ENCODE peak calls at places on chromosomes 16 and 17, in six cellular contexts. N is fibroblast of mammary gland, S is keratinocyte, G is heart right ventricle, J is suprapubic skin, A is choroid plexus epithelial cell. E is an unnamed sample.

GRCh38 chr17:80832266-80832676 is 159.4 kb upstream of the CHMP6 start:
- DNase-seq in S (no peak), N (peak), J (no peak), G (peak), A (peak), E (peak)

GRCh38 chr17:27586203-27586701 is 44.7 kb upstream of the LGALS9 start:
- DNase-seq in G (no peak), N (peak), S (no peak), J (no peak), A (peak), E (no peak)

GRCh38 chr16:50371936-50372595 is 3.3 kb upstream of the BRD7 start:
- DNase-seq in N (no peak), G (no peak), J (no peak), A (peak), S (no peak), E (no peak)

GRCh38 chr16:66612422-66612821 is 7.9 kb downstream of the CMTM3 start:
- DNase-seq in J (no peak), G (no peak), S (no peak), A (no peak), N (no peak), E (no peak)

GRCh38 chr17:6019959-6020358 is 50.2 kb upstream of the WSCD1 start:
- DNase-seq in S (no peak), N (peak), A (no peak), J (no peak), G (no peak), E (no peak)

GRCh38 chr17:41894791-41895331 is 23.9 kb downstream of the ACLY start:
- DNase-seq in G (no peak), S (no peak), A (peak), N (peak), J (no peak), E (peak)

GRCh38 chr16:64470916-64471315 is 650.9 kb downstream of the CDH11 start:
- DNase-seq in A (peak), N (no peak), S (no peak), G (no peak), J (no peak), E (no peak)

GRCh38 chr16:3645504-3646347 is 8.8 kb upstream of the DNASE1 start:
- DNase-seq in J (peak), A (peak), G (no peak), N (no peak), S (no peak), E (no peak)

GRCh38 chr16:50381679-50382440 is 13.1 kb upstream of the BRD7 start:
- DNase-seq in N (no peak), G (no peak), J (no peak), A (no peak), S (no peak), E (no peak)

GRCh38 chr17:77597421-77598240 is 360.9 kb upstream of the TNRC6C start:
- DNase-seq in G (no peak), S (no peak), A (no peak), N (no peak), J (no peak), E (no peak)

GRCh38 chr16:66385415-66385814 is 18.9 kb downstream of the CDH5 start:
- DNase-seq in G (no peak), S (no peak), J (no peak), A (no peak), N (no peak), E (no peak)

GRCh38 chr16:31525113-31525512 is 2.6 kb upstream of the AHSP start:
- DNase-seq in G (no peak), J (no peak), N (no peak), S (no peak), A (no peak), E (no peak)

GRCh38 chr16:60905806-60906205 is 1130.4 kb downstream of the CDH8 start:
- DNase-seq in S (no peak), N (no peak), A (peak), J (no peak), G (no peak), E (no peak)

GRCh38 chr17:4542003-4542725 is 13.0 kb downstream of the MYBBP1A start:
- DNase-seq in A (no peak), S (no peak), G (no peak), J (no peak), N (no peak), E (no peak)

GRCh38 chr16:69799601-69800000 is 37.5 kb downstream of the WWP2 start:
- DNase-seq in A (no peak), S (no peak), J (no peak), G (no peak), N (peak), E (peak)

GRCh38 chr17:42153919-42154491 is 784 bp downstream of the RAB5C start:
- DNase-seq in A (peak), J (no peak), S (no peak), N (peak), G (no peak), E (peak)

GRCh38 chr17:43907425-43907981 is at the start of gene MPP2:
- DNase-seq in S (no peak), A (peak), G (peak), N (peak), J (peak), E (peak)

GRCh38 chr17:68515238-68515637 is 3.0 kb downstream of the PRKAR1A start:
- DNase-seq in J (no peak), N (no peak), G (no peak), A (peak), S (no peak), E (no peak)

GRCh38 chr17:67246648-67247415 is 1.8 kb upstream of the HELZ start:
- DNase-seq in S (peak), J (peak), G (no peak), N (peak), A (peak), E (peak)

GRCh38 chr16:7482596-7483290 is 150.1 kb downstream of the RBFOX1 start:
- DNase-seq in A (no peak), N (no peak), S (no peak), G (no peak), J (no peak), E (no peak)

GRCh38 chr17:39527220-39527813 is 66.0 kb downstream of the CDK12 start:
- DNase-seq in N (peak), J (no peak), S (no peak), A (peak), G (no peak), E (peak)

GRCh38 chr16:64455275-64455674 is 666.6 kb downstream of the CDH11 start:
- DNase-seq in J (no peak), A (peak), G (no peak), N (peak), S (no peak), E (peak)

GRCh38 chr17:60095381-60095780 is 16.7 kb upstream of the HEATR6 start:
- DNase-seq in J (no peak), G (no peak), N (no peak), S (no peak), A (no peak), E (no peak)

GRCh38 chr16:70701036-70701435 is 15.2 kb upstream of the MTSS2 start:
- DNase-seq in N (no peak), J (no peak), S (no peak), A (no peak), G (no peak), E (no peak)

GRCh38 chr16:89759742-89760366 is 38.5 kb downstream of the ZNF276 start:
- DNase-seq in G (no peak), S (no peak), N (peak), A (no peak), J (no peak), E (no peak)

GRCh38 chr16:89761304-89761922 is 40.1 kb downstream of the ZNF276 start:
- DNase-seq in J (no peak), N (no peak), S (no peak), G (no peak), A (no peak), E (no peak)

GRCh38 chr16:89770367-89770766 is 46.1 kb downstream of the FANCA start:
- DNase-seq in N (no peak), S (no peak), J (no peak), G (no peak), A (no peak), E (no peak)

GRCh38 chr16:89765292-89765810 is 44.0 kb downstream of the ZNF276 start:
- DNase-seq in G (no peak), A (no peak), S (no peak), J (no peak), N (no peak), E (no peak)

GRCh38 chr16:89764711-89765201 is 43.4 kb downstream of the ZNF276 start:
- DNase-seq in N (no peak), S (no peak), A (peak), J (no peak), G (peak), E (no peak)
- H3K4me3 ChIP-seq in N (no peak), S (no peak), A (no peak), J (peak), G (peak), E (no peak)

DNA sequence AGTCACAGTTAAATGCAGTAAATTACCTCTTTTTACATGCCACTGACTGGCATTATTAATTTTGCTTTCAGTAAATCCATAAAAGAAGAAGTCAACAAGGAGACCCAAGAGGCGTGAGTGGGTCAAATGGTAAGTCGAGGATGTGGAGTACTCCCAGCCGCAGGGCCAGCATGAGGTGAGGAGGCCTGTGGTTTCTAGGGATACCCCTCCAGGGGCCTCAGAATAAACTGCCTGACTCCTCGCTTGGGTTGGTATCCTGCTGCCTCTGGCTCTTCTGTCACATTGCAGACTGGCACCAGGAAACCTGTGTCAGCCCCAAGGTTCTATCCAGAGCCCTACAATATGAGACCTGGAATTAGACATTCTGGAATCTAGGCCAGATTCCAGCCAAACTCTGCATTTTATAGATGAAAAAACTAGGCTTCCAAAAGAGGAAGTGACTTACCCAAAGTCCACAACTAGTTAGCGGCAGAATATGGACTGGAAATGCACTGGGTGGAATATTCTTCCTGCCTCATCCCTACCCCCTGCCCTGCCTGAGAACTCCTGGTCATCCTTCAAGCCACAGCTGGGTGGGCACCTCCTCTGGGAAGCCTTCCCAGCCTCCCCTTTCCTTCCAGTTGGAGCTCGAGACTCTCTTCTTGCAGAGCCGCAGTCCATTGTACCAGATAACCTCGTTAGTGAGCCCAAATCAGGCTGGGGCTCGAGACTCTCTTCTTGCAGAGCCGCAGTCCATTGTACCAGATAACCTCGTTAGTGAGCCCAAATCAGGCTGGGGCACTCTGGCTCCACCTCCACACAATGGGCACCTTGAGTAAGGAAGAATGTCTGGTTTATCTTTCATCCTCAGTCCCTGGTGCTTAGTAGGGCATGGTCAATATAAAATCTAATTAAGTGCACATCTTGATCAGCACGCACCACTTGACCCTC is 22.6 kb downstream of the C17orf67 start:
- DNase-seq in S (no peak), G (no peak), J (no peak), A (no peak), N (no peak), E (no peak)
- TF ChIP-seq CTCF in S (no peak), G (no peak), J (no peak), A (no peak), N (no peak), E (no peak)

GRCh38 chr17:13996758-13997157 is 72.5 kb upstream of the COX10 start:
- DNase-seq in G (no peak), A (peak), S (no peak), N (no peak), J (no peak), E (no peak)

GRCh38 chr17:13994050-13994449 is 75.3 kb upstream of the COX10 start:
- DNase-seq in S (no peak), G (no peak), J (no peak), A (no peak), N (no peak), E (no peak)

GRCh38 chr17:13993106-13993505 is 76.2 kb upstream of the COX10 start:
- DNase-seq in A (no peak), S (no peak), N (no peak), J (no peak), G (no peak), E (no peak)

GRCh38 chr17:13995856-13996635 is 73.3 kb upstream of the COX10 start:
- DNase-seq in N (no peak), G (no peak), S (no peak), A (peak), J (no peak), E (no peak)
- H3K4me3 ChIP-seq in N (no peak), G (no peak), S (no peak), A (peak), J (no peak), E (no peak)

GRCh38 chr17:28743243-28744103 is at the start of gene TRAF4:
- DNase-seq in A (peak), J (peak), S (no peak), G (peak), N (peak), E (peak)
- TF ChIP-seq CTCF in A (no peak), J (no peak), S (no peak), G (peak), N (no peak), E (peak)

GRCh38 chr16:929674-930073 is 41.1 kb downstream of the LMF1 start:
- DNase-seq in S (no peak), G (no peak), N (no peak), A (no peak), J (no peak), E (no peak)

GRCh38 chr16:931171-931570 is 39.6 kb downstream of the LMF1 start:
- DNase-seq in S (no peak), N (no peak), J (no peak), A (no peak), G (no peak), E (no peak)

GRCh38 chr16:929227-929669 is 41.5 kb downstream of the LMF1 start:
- DNase-seq in A (no peak), G (no peak), S (no peak), N (no peak), J (no peak), E (no peak)

GRCh38 chr16:930511-930910 is 40.3 kb downstream of the LMF1 start:
- DNase-seq in A (no peak), N (no peak), G (no peak), J (no peak), S (no peak), E (no peak)

GRCh38 chr16:930076-930475 is 40.7 kb downstream of the LMF1 start:
- DNase-seq in J (no peak), N (no peak), G (no peak), A (no peak), S (no peak), E (no peak)
- H3K4me3 ChIP-seq in J (no peak), N (no peak), G (no peak), A (no peak), S (no peak), E (no peak)

GRCh38 chr17:62673614-62674362 is 46.3 kb downstream of the MRC2 start:
- DNase-seq in S (no peak), G (no peak), N (no peak), A (no peak), J (no peak), E (no peak)

GRCh38 chr17:62670202-62670821 is 42.8 kb downstream of the MRC2 start:
- DNase-seq in S (peak), J (no peak), G (no peak), N (no peak), A (no peak), E (peak)

GRCh38 chr17:62672957-62673356 is 45.5 kb downstream of the MRC2 start:
- DNase-seq in J (no peak), G (no peak), N (no peak), S (no peak), A (no peak), E (no peak)

GRCh38 chr17:62674363-62674739 is 46.9 kb downstream of the MRC2 start:
- DNase-seq in S (no peak), G (no peak), A (no peak), N (no peak), J (no peak), E (no peak)

GRCh38 chr17:62671553-62671952 is 44.1 kb downstream of the MRC2 start:
- DNase-seq in S (peak), G (no peak), N (no peak), A (no peak), J (no peak), E (peak)
- TF ChIP-seq CTCF in S (no peak), G (no peak), N (no peak), A (no peak), J (no peak), E (peak)

DNA sequence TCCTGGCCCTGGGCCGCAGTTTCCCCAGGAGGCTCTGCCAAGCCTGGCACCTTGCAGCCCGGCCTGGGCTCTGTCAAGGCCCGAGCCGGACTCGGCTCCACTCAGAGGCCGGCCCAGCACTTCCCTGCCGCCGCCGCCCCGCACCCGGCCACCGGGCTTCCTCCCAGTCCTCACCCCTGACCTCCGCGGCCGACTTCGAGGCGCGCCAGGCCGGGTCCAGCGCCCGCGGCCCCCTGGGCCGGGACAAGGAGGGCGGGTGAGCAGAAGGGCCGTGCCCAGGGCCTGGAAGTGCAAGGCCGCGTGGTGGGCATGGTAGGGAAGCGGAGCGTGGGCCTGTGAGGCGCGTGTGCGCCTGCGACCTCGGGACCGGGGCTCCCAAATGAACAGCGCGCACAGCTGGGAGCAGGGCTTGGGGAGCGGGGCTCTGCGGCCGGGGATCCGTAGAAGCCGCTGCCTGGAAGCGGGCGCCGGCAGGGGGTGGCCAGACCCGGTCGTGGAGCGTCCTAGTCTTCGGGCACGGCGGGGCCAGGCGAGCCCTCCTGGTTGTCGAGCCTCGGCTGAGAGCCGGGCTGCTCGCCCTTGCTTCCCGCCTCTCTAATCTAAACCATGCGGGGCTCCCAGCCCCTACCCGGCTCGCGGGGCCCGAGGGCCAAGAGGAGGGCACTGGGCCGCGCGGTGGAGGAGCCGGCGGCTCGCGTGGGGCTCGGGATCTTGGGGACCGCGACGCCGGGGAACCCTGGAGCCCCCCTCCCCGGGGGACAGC is 503 bp upstream of the TBX4 start:
- DNase-seq in A (no peak), S (no peak), J (no peak), N (no peak), G (no peak), E (no peak)
- H3K4me3 ChIP-seq in A (no peak), S (no peak), J (peak), N (no peak), G (peak), E (no peak)

DNA sequence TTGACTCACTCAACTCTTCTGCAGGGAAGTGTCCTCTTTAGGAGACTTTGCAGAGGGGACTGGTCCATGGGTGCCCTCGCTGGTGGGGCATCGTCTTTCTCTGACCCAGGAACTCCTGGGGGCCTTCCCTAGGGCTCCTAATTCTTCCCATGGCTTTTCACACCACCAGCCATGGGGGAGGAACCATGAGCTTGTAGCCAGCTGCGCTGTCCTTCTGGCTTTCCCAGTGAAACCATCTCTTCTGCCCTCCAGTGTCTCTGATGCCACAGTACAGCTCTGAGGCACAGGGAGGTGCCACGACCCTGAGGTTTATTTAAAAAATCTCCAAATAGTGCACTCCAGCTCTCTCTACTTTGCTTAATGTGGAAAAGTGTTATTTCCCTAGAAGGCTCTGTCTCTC is 78.6 kb downstream of the SDR42E1 start:
- DNase-seq in G (no peak), N (no peak), S (no peak), J (no peak), A (no peak), E (no peak)
- TF ChIP-seq CTCF in G (no peak), N (no peak), S (no peak), J (no peak), A (peak), E (peak)

DNA sequence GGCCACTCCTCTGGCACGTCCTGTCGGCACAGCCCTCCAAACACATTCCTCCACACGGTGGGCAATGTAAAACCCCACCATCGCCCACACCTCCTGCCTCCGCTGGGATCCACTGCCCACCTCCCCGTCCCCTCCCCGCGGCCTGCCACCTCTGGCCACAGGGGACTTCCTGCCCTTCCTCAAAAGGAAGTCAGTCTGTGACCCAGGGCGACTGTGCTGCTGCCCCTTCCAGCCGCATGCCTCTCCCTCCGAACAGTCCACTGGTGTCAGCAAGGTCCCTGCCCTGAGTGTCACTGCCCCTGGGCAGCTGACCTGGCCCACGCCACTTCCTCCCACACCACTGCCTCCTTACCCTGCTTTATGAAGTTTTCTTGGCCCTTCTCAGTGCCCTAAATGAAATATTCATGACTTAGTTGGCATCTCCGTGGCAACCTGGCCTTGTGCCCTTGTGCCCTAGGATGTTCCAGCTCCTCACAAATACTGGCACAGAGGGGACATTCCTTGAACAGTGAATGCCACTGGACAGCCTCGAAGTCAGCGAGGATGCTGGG is 2.0 kb downstream of the PLD6 start:
- DNase-seq in N (no peak), S (no peak), G (peak), J (no peak), A (no peak), E (no peak)
- H3K4me3 ChIP-seq in N (no peak), S (no peak), G (no peak), J (peak), A (no peak), E (no peak)